ENCODE peak calls at places on chromosome 12, in six cellular contexts. C is fibroblast of the aortic adventitia; H is heart left ventricle; V is CD4-positive, alpha-beta T cell; I is fibroblast of pulmonary artery; L is right lobe of liver. F is an unnamed sample.

GRCh38 chr12:25195056-25195971 is at the start of the genes DNAI7 and ETFRF1:
- DNase-seq in C (peak; percentile 90), H (peak; percentile 98), V (peak; percentile 96), I (peak; percentile 96), L (peak; percentile 98), F (peak; percentile 98)

GRCh38 chr12:93032748-93033147 is 103.7 kb upstream of the EEA1 start:
- DNase-seq in C (no peak), H (no peak), V (no peak), I (no peak), L (no peak), F (no peak)

GRCh38 chr12:59698599-59698998 is 102.8 kb downstream of the SLC16A7 start:
- DNase-seq in C (peak; percentile 91), H (no peak), V (no peak), I (peak; percentile 87), L (no peak), F (no peak)

GRCh38 chr12:42557586-42558172 is 31.9 kb downstream of the PRICKLE1 start:
- DNase-seq in C (no peak), H (no peak), V (no peak), I (no peak), L (no peak), F (no peak)

GRCh38 chr12:120488057-120488660 is 7.8 kb upstream of the DYNLL1 start:
- DNase-seq in C (no peak), H (no peak), V (no peak), I (peak; percentile 42), L (no peak), F (no peak)

GRCh38 chr12:131242741-131243496 is 289.2 kb downstream of the ADGRD1 start:
- DNase-seq in C (no peak), H (no peak), V (no peak), I (no peak), L (peak; percentile 9), F (no peak)

GRCh38 chr12:64739778-64740177 is 19.4 kb downstream of the GNS start:
- DNase-seq in C (no peak), H (no peak), V (no peak), I (no peak), L (no peak), F (no peak)

GRCh38 chr12:6534158-6534913 is at the start of gene GAPDH:
- DNase-seq in C (peak; percentile 96), H (peak; percentile 95), V (peak; percentile 70), I (peak; percentile 97), L (peak; percentile 97), F (peak; percentile 83)

GRCh38 chr12:101594700-101595099 is at the start of gene MYBPC1:
- DNase-seq in C (no peak), H (no peak), V (no peak), I (no peak), L (no peak), F (no peak)

GRCh38 chr12:1845427-1845826 is 25.1 kb downstream of the LRTM2 start:
- DNase-seq in C (no peak), H (no peak), V (no peak), I (no peak), L (no peak), F (no peak)

GRCh38 chr12:82635263-82635662 is 51.4 kb upstream of the TMTC2 start:
- DNase-seq in C (no peak), H (no peak), V (no peak), I (no peak), L (no peak), F (no peak)

GRCh38 chr12:12582895-12583303 is 20.2 kb upstream of the DUSP16 start:
- DNase-seq in C (no peak), H (no peak), V (no peak), I (peak; percentile 49), L (no peak), F (no peak)

GRCh38 chr12:132209654-132210222 is 65.5 kb downstream of the NOC4L start:
- DNase-seq in C (no peak), H (no peak), V (no peak), I (no peak), L (no peak), F (no peak)

GRCh38 chr12:85688837-85689236 is 147.4 kb downstream of the RASSF9 start:
- DNase-seq in C (peak; percentile 14), H (no peak), V (no peak), I (peak; percentile 35), L (no peak), F (no peak)

GRCh38 chr12:126069549-126070165 is 1004.4 kb downstream of the AACS start:
- DNase-seq in C (peak; percentile 84), H (no peak), V (no peak), I (peak; percentile 77), L (no peak), F (no peak)

GRCh38 chr12:76945867-76946266 is 67.0 kb upstream of the CSRP2 start:
- DNase-seq in C (no peak), H (no peak), V (no peak), I (no peak), L (no peak), F (no peak)

GRCh38 chr12:123960029-123960428 is 12.6 kb downstream of the CCDC92 start:
- DNase-seq in C (no peak), H (no peak), V (no peak), I (no peak), L (no peak), F (no peak)

GRCh38 chr12:14928946-14929345 is 9.4 kb downstream of the ERP27 start:
- DNase-seq in C (no peak), H (no peak), V (no peak), I (peak; percentile 41), L (no peak), F (peak; percentile 55)

GRCh38 chr12:93002278-93003054 is 73.4 kb upstream of the EEA1 start:
- DNase-seq in C (peak; percentile 99), H (no peak), V (no peak), I (peak; percentile 90), L (no peak), F (no peak)

GRCh38 chr12:2851931-2852330 is 4.9 kb downstream of the TEX52 start:
- DNase-seq in C (no peak), H (no peak), V (no peak), I (no peak), L (no peak), F (no peak)

GRCh38 chr12:103729499-103729898 is 111.5 kb downstream of the NT5DC3 start:
- DNase-seq in C (peak; percentile 0), H (no peak), V (no peak), I (no peak), L (no peak), F (no peak)

GRCh38 chr12:130195776-130196175 is 33.5 kb downstream of the FZD10 start:
- DNase-seq in C (no peak), H (no peak), V (no peak), I (no peak), L (no peak), F (no peak)

GRCh38 chr12:22082190-22082701 is 36.2 kb downstream of the CMAS start:
- DNase-seq in C (no peak), H (no peak), V (no peak), I (no peak), L (no peak), F (no peak)

GRCh38 chr12:29711381-29711780 is 72.4 kb downstream of the TMTC1 start:
- DNase-seq in C (no peak), H (no peak), V (no peak), I (no peak), L (no peak), F (no peak)

GRCh38 chr12:100356646-100357223 is at the start of gene SLC17A8:
- DNase-seq in C (no peak), H (no peak), V (no peak), I (no peak), L (no peak), F (peak; percentile 42)

GRCh38 chr12:56151672-56152131 is 685 bp upstream of the MYL6B start:
- DNase-seq in C (no peak), H (no peak), V (peak; percentile 56), I (no peak), L (peak; percentile 51), F (peak; percentile 56)
- TF ChIP-seq CTCF in C (peak; percentile 42), H (no peak), V (peak; percentile 73), I (peak; percentile 27), L (peak; percentile 33), F (peak; percentile 56)

GRCh38 chr12:78229491-78230209 is 399.0 kb downstream of the NAV3 start:
- DNase-seq in C (peak; percentile 53), H (no peak), V (no peak), I (peak; percentile 59), L (no peak), F (no peak)
- TF ChIP-seq CTCF in C (peak; percentile 72), H (no peak), V (no peak), I (peak; percentile 83), L (peak; percentile 84), F (peak; percentile 83)

GRCh38 chr12:113133036-113133435 is 2.5 kb downstream of the RASAL1 start:
- DNase-seq in C (no peak), H (no peak), V (no peak), I (no peak), L (peak; percentile 17), F (no peak)

GRCh38 chr12:113134521-113134951 is 1.0 kb downstream of the RASAL1 start:
- DNase-seq in C (no peak), H (no peak), V (no peak), I (no peak), L (peak; percentile 39), F (no peak)

GRCh38 chr12:113136990-113137511 is 1.5 kb upstream of the RASAL1 start:
- DNase-seq in C (no peak), H (no peak), V (no peak), I (no peak), L (peak; percentile 35), F (no peak)

GRCh38 chr12:113136128-113136989 is 798 bp upstream of the RASAL1 start:
- DNase-seq in C (no peak), H (no peak), V (peak; percentile 53), I (no peak), L (peak; percentile 7), F (no peak)

GRCh38 chr12:113135178-113136127 is at the start of gene RASAL1:
- DNase-seq in C (no peak), H (no peak), V (peak; percentile 76), I (no peak), L (peak; percentile 52), F (no peak)
- TF ChIP-seq CTCF in C (no peak), H (no peak), V (peak; percentile 61), I (no peak), L (peak; percentile 48), F (peak; percentile 41)

DNA sequence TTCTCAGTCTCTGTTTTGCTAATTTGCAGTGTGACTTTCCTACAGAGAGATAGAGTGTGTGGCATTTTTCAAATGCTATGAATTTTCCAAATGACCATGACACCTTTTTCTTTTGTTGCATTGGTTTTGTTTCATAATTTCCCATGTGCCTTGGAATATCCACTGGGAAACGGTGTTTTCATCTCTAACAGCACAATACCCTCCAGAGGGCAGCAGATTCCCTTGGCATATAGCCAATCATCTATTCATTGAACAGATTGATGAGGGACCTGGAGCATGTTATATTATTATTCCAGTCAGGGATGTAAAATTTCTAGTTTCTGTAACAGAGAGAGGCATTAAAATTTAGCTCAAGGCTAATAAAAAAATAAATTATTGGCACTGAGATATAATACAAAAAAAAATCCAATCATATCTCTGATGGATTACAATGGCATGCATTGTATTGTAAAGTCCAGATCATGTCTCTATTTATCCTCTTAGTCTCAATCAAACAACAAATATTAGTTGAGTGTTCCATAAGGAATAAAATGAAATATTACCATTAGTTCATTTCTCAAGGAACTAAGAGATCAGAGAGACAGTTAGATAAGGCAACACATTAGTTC is 29.6 kb upstream of the NTN4 start:
- DNase-seq in C (peak; percentile 79), H (no peak), V (no peak), I (peak; percentile 69), L (no peak), F (peak; percentile 42)
- TF ChIP-seq CTCF in C (peak; percentile 69), H (peak; percentile 23), V (no peak), I (peak; percentile 66), L (peak; percentile 69), F (no peak)